ENCODE peak calls at places on chromosome 18, in ten cellular contexts. E is heart right ventricle, O is AG04449, T is IMR-90, W is BE2C, D is brain microvascular endothelial cell, K is bronchial epithelial cell, V is colonic mucosa, F is cardiac fibroblast, Q is fibroblast of lung. M is an unnamed sample.

GRCh38 chr18:6881034-6881800 is 151.7 kb downstream of the ARHGAP28 start:
- DNase-seq in E (peak), O (no peak), T (peak), W (no peak), D (no peak), K (no peak), V (no peak), F (peak), Q (peak), M (no peak)

GRCh38 chr18:39191058-39191457 is 1625.5 kb upstream of the CELF4 start:
- DNase-seq in E (no peak), O (no peak), T (no peak), W (no peak), D (no peak), K (no peak), V (no peak), F (no peak), Q (no peak), M (no peak)

GRCh38 chr18:74598350-74599001 is 806 bp downstream of the ZNF407 start:
- DNase-seq in E (peak), O (no peak), T (peak), W (peak), D (peak), K (peak), V (peak), F (peak), Q (peak), M (peak)

GRCh38 chr18:68623342-68623741 is 91.6 kb downstream of the TMX3 start:
- DNase-seq in E (peak), O (peak), T (peak), W (peak), D (peak), K (peak), V (no peak), F (peak), Q (peak), M (peak)

GRCh38 chr18:78140294-78140693 is 839.3 kb upstream of the SALL3 start:
- DNase-seq in E (no peak), O (no peak), T (no peak), W (no peak), D (no peak), K (no peak), V (no peak), F (no peak), Q (no peak), M (no peak)

GRCh38 chr18:79309572-79310278 is 86.0 kb upstream of the NFATC1 start:
- DNase-seq in E (no peak), O (no peak), T (no peak), W (no peak), D (no peak), K (no peak), V (no peak), F (no peak), Q (peak), M (no peak)

GRCh38 chr18:51009071-51009470 is 20.9 kb upstream of the SMAD4 start:
- DNase-seq in E (no peak), O (no peak), T (peak), W (no peak), D (no peak), K (peak), V (no peak), F (no peak), Q (peak), M (no peak)

GRCh38 chr18:50559750-50560680 is at the start of gene MAPK4:
- DNase-seq in E (no peak), O (no peak), T (no peak), W (no peak), D (no peak), K (peak), V (peak), F (peak), Q (peak), M (peak)

GRCh38 chr18:24502621-24503020 is 42.2 kb downstream of the HRH4 start:
- DNase-seq in E (no peak), O (no peak), T (no peak), W (no peak), D (no peak), K (peak), V (no peak), F (no peak), Q (no peak), M (peak)

GRCh38 chr18:9951022-9951859 is 37.4 kb downstream of the VAPA start:
- DNase-seq in E (no peak), O (no peak), T (peak), W (peak), D (peak), K (peak), V (no peak), F (peak), Q (peak), M (peak)

GRCh38 chr18:8942021-8942908 is 160.2 kb upstream of the NDUFV2 start:
- DNase-seq in E (no peak), O (no peak), T (no peak), W (no peak), D (no peak), K (no peak), V (no peak), F (peak), Q (peak), M (no peak)

DNA sequence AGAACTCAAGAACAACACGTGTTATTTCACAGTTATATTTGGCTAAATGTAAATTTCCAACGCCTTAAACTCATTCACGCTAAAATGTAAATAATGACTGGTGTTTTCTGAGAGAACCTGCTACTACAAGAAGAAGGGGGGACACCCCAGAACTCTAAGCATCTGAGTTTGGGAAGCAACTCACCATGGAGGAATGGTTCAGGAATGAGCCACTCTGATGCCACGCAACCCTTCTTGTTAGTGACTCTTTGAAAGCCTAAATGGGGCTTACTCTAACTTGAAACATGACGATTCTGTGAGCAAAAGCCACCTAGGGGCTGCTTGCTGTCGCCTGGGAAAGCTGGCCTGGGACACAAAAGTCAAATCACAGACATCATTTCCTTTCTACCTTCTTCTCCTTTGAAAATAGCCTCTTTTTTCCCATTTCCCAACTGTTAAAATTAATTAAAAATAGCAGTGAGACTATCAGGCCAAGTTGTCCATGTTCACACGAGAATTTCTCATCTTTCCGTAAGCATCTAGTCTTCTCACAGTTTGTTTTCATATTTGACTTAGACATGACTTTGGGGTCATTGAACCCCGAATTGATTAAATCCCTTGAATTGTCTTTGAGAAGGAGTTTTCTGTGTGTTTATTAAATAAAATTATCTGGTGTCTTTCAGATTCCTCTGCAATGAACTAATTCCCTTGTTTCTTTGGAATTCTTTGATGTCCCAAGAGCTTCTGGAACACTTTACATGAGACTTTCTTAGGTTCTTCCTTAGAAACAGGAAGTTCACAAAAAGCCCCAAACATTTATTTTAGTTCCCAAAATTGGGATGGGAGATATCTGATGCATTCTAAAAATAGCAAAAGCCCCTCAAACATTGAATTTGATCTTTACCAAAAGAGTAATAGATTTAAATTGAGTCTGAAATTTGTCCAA is 75.5 kb upstream of the CABLES1 start:
- DNase-seq in E (no peak), O (no peak), T (peak), W (no peak), D (peak), K (no peak), V (no peak), F (no peak), Q (no peak), M (no peak)
- TF ChIP-seq CTCF in E (no peak), O (no peak), T (no peak), W (no peak), D (no peak), K (no peak), V (no peak), F (no peak), Q (no peak), M (no peak)

DNA sequence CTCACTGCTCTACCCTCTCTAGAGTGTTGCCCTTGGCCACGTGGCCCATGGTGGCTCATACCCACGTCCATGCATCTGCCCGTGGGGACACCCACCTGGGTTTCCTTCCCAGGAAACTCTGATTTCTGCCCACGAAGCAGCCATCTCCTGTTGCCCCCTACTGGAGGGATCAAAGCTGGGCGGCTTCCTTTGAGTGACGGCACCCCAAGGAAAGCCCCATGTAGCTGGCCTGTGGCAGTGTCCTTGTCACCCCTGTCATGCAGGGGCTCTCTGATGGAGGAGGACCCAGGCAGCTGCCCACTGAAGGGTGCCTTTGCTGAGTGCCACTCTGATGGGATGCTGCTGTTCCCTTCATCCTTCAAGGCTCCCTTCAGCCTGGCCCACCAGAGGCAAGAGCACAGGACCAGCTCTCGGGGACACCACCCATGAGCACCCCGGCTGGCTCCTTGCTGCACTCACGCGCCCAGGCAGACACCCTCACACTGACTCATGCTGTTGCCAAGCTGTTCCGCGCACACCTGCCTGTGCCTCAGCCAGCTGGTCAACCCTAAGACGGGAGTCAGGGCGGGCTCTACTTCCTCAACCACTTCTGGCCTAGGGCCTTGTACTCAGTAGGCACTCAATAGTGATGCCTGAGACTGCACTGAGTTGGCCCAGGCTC is 101.1 kb downstream of the CTIF start:
- DNase-seq in E (no peak), O (no peak), T (no peak), W (no peak), D (no peak), K (no peak), V (no peak), F (no peak), Q (no peak), M (no peak)
- TF ChIP-seq CTCF in E (no peak), O (peak), T (peak), W (peak), D (peak), K (peak), V (no peak), F (peak), Q (peak), M (peak)

DNA sequence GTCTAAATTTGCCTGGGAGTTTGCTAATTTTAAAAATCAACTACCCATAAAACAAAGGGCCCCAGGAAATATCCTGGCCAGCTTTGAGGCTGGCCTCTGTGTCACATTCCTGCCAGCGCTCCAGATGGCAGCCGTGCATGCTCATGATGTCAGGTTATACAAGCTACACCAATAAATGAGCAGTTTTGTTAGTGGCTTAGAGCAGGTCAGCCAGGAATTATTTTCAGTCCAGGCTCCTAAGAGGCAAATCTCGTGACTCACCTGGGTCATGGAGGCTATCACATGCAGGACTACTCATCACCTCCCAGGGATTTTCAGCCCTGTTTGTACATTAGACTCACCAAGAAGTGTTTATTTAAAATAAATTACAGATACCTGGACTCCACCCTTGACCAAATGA is 31.7 kb downstream of the ABHD3 start:
- DNase-seq in E (peak), O (no peak), T (peak), W (peak), D (peak), K (peak), V (peak), F (peak), Q (peak), M (peak)
- TF ChIP-seq CTCF in E (no peak), O (no peak), T (no peak), W (no peak), D (no peak), K (no peak), V (no peak), F (no peak), Q (no peak), M (no peak)

DNA sequence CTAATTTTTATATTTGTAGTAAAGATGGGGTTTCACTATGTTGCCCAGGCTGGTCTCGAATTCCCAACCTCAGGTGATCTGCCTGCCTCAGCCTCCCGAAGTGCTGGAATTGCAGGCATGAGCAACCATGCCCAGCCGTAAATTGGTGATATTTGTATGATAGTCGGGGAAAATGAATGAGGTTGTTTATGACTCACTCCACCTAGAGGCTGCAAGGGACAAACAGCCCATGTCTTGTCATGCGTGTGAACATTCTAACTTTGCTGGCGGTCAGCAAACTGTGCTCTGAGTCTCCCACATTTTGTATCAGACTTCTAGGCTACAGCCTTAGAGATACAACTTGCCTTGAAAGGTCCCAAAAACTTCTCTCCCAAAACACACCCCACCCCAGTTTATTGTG is 133.5 kb upstream of the DTNA start:
- DNase-seq in E (no peak), O (no peak), T (no peak), W (no peak), D (no peak), K (no peak), V (no peak), F (no peak), Q (no peak), M (no peak)
- TF ChIP-seq CTCF in E (no peak), O (no peak), T (no peak), W (peak), D (no peak), K (no peak), V (no peak), F (no peak), Q (no peak), M (no peak)

GRCh38 chr18:55093808-55094207 is 134.5 kb upstream of the CCDC68 start:
- DNase-seq in E (no peak), O (no peak), T (no peak), W (no peak), D (no peak), K (no peak), V (no peak), F (no peak), Q (no peak), M (no peak)

GRCh38 chr18:55093295-55093694 is 134.0 kb upstream of the CCDC68 start:
- DNase-seq in E (no peak), O (no peak), T (no peak), W (no peak), D (no peak), K (no peak), V (no peak), F (no peak), Q (no peak), M (no peak)

GRCh38 chr18:55095579-55095978 is 136.3 kb upstream of the CCDC68 start:
- DNase-seq in E (no peak), O (no peak), T (no peak), W (no peak), D (no peak), K (no peak), V (no peak), F (no peak), Q (no peak), M (no peak)

GRCh38 chr18:55097406-55098170 is 138.3 kb upstream of the CCDC68 start:
- DNase-seq in E (no peak), O (no peak), T (no peak), W (no peak), D (no peak), K (no peak), V (no peak), F (peak), Q (peak), M (no peak)

GRCh38 chr18:55096261-55097026 is 137.2 kb upstream of the CCDC68 start:
- DNase-seq in E (peak), O (peak), T (peak), W (peak), D (peak), K (peak), V (peak), F (peak), Q (peak), M (peak)
- TF ChIP-seq CTCF in E (peak), O (peak), T (peak), W (peak), D (peak), K (peak), V (no peak), F (peak), Q (peak), M (peak)

GRCh38 chr18:32669549-32670165 is 103.2 kb downstream of the KLHL14 start:
- DNase-seq in E (no peak), O (no peak), T (no peak), W (no peak), D (no peak), K (no peak), V (no peak), F (no peak), Q (no peak), M (peak)
- TF ChIP-seq CTCF in E (no peak), O (no peak), T (no peak), W (no peak), D (peak), K (peak), V (no peak), F (no peak), Q (no peak), M (peak)

GRCh38 chr18:41146301-41146700 is 808.7 kb upstream of the PIK3C3 start:
- DNase-seq in E (no peak), O (no peak), T (no peak), W (no peak), D (no peak), K (no peak), V (no peak), F (no peak), Q (no peak), M (no peak)
- TF ChIP-seq CTCF in E (no peak), O (no peak), T (no peak), W (no peak), D (no peak), K (no peak), V (no peak), F (no peak), Q (no peak), M (no peak)

M was measured in Calu3.